ENCODE peak calls at places on chromosome 3, in ten cellular contexts. V is AG09309, O is H1, X is astrocyte of the spinal cord, S is choroid plexus epithelial cell, K is uterus, T is lung, N is WERI-Rb-1, H is cardiac fibroblast, G is RWPE1. I is an unnamed sample.

GRCh38 chr3:99789322-99789721 is 28.3 kb upstream of the CMSS1 start:
- DNase-seq in S (peak), X (peak), K (no peak), G (peak), H (peak), V (peak), N (peak), O (no peak), T (no peak), I (peak)

GRCh38 chr3:195458188-195458800 is 15.5 kb upstream of the ACAP2 start:
- DNase-seq in X (peak), N (no peak), H (peak), S (peak), T (no peak), V (no peak), G (no peak), K (no peak), O (no peak), I (no peak)

GRCh38 chr3:294581-294980 is 98.0 kb downstream of the CHL1 start:
- DNase-seq in T (no peak), G (no peak), K (no peak), X (no peak), H (no peak), N (no peak), V (no peak), S (no peak), O (no peak), I (no peak)

GRCh38 chr3:37287776-37288175 is 113.4 kb upstream of the LRRFIP2 start:
- DNase-seq in O (no peak), G (peak), X (peak), T (no peak), V (no peak), N (no peak), S (peak), K (no peak), H (peak), I (no peak)

GRCh38 chr3:47540281-47540680 is 26.8 kb upstream of the ELP6 start:
- DNase-seq in T (no peak), K (no peak), N (peak), H (peak), S (no peak), G (no peak), O (no peak), V (no peak), X (no peak), I (no peak)

GRCh38 chr3:12947504-12948369 is 106.4 kb upstream of the RPL32 start:
- DNase-seq in V (no peak), T (peak), S (peak), H (peak), O (no peak), G (peak), K (peak), N (no peak), X (peak), I (no peak)

GRCh38 chr3:142445816-142446254 is 2.0 kb downstream of the XRN1 start:
- DNase-seq in V (peak), O (no peak), X (peak), H (peak), K (no peak), G (no peak), S (peak), T (no peak), N (no peak), I (no peak)

GRCh38 chr3:102883515-102883914 is 448.7 kb downstream of the ZPLD1 start:
- DNase-seq in X (no peak), O (no peak), V (no peak), N (no peak), S (no peak), K (no peak), T (no peak), H (no peak), G (no peak), I (no peak)

GRCh38 chr3:100044369-100044768 is 69.9 kb downstream of the FILIP1L start:
- DNase-seq in G (no peak), T (no peak), H (no peak), V (no peak), K (no peak), X (no peak), S (no peak), O (no peak), N (no peak), I (no peak)

GRCh38 chr3:5105050-5105449 is 17.0 kb upstream of the ARL8B start:
- DNase-seq in N (no peak), H (no peak), T (no peak), V (no peak), X (no peak), K (no peak), O (no peak), G (no peak), S (no peak), I (no peak)

GRCh38 chr3:105798381-105798934 is 70.4 kb downstream of the CBLB start:
- DNase-seq in H (peak), G (no peak), S (peak), X (no peak), V (no peak), T (no peak), O (no peak), K (no peak), N (no peak), I (no peak)

GRCh38 chr3:172213765-172214358 is 174.5 kb downstream of the FNDC3B start:
- DNase-seq in T (no peak), K (no peak), G (no peak), S (no peak), N (no peak), H (no peak), O (no peak), X (no peak), V (no peak), I (no peak)

GRCh38 chr3:125154110-125154509 is 58.4 kb downstream of the SLC12A8 start:
- DNase-seq in V (no peak), S (no peak), K (no peak), G (no peak), X (no peak), N (no peak), O (no peak), T (no peak), H (no peak), I (no peak)

GRCh38 chr3:14810795-14811661 is 7.7 kb upstream of the FGD5 start:
- DNase-seq in G (no peak), O (peak), N (no peak), V (no peak), X (no peak), T (no peak), K (no peak), H (no peak), S (no peak), I (peak)

GRCh38 chr3:6362406-6362805 is 498.5 kb upstream of the GRM7 start:
- DNase-seq in V (no peak), G (no peak), H (no peak), K (no peak), T (no peak), N (no peak), X (no peak), S (no peak), O (no peak), I (no peak)

GRCh38 chr3:42772670-42773408 is at the start of gene CCDC13:
- DNase-seq in X (peak), N (peak), O (peak), V (no peak), S (peak), K (peak), H (peak), T (peak), G (peak), I (peak)

GRCh38 chr3:193593666-193594025 is 638 bp downstream of the OPA1 start:
- DNase-seq in X (peak), K (no peak), V (no peak), N (no peak), T (no peak), S (peak), H (peak), O (no peak), G (peak), I (peak)

GRCh38 chr3:113914646-113915045 is 33.2 kb upstream of the ZDHHC23 start:
- DNase-seq in S (peak), G (peak), N (no peak), V (peak), O (no peak), K (no peak), H (peak), X (peak), T (no peak), I (no peak)

GRCh38 chr3:7025581-7026300 is 164.8 kb downstream of the GRM7 start:
- DNase-seq in G (no peak), V (no peak), K (no peak), S (no peak), X (no peak), O (no peak), N (no peak), T (no peak), H (no peak), I (no peak)

GRCh38 chr3:78907367-78907766 is 860.4 kb downstream of the ROBO1 start:
- DNase-seq in V (no peak), K (no peak), S (peak), N (no peak), H (peak), O (no peak), T (no peak), G (no peak), X (no peak), I (no peak)

GRCh38 chr3:125061170-125061569 is 5.4 kb upstream of the HEG1 start:
- DNase-seq in O (no peak), T (no peak), S (peak), N (no peak), G (no peak), H (peak), X (no peak), V (no peak), K (peak), I (no peak)

GRCh38 chr3:46127503-46127902 is 80.6 kb downstream of the CCR1 start:
- DNase-seq in S (peak), O (no peak), X (peak), G (peak), N (no peak), T (no peak), H (peak), V (peak), K (no peak), I (no peak)

GRCh38 chr3:59609967-59610366 is 560.1 kb upstream of the CFAP20DC start:
- DNase-seq in N (peak), H (peak), S (peak), X (no peak), O (no peak), G (no peak), T (no peak), V (no peak), K (no peak), I (peak)

GRCh38 chr3:183823963-183824362 is 1.4 kb downstream of the MAP6D1 start:
- DNase-seq in G (peak), H (no peak), N (no peak), V (no peak), X (no peak), S (no peak), K (no peak), O (no peak), T (no peak), I (no peak)

DNA sequence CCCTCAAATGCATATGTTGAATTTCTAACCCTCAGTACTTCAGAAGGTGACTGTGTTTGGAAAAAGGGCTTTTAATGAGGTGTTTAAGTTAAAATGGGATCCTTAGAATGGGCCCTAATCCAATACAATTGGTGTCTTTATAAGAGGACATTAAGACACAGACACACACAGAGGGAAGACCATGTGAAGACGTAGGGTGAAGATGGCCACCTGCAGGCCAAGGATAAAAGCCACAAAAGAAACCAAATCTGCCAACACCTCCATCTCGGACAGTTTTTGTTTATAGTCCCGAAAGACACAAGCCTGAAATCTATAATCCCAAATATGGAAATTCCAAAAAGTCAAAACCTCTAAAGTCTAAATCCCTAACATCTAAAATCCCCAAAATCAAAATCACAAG is 4.1 kb upstream of the MASP1 start:
- DNase-seq in X (no peak), G (no peak), K (no peak), H (peak), T (no peak), S (peak), O (no peak), V (no peak), N (no peak), I (no peak)
- TF ChIP-seq CTCF in X (peak), G (no peak), K (no peak), H (peak), T (no peak), S (peak), O (peak), V (no peak), N (peak), I (peak)

GRCh38 chr3:82329300-82329699 is 567.9 kb upstream of the GBE1 start:
- DNase-seq in O (no peak), T (no peak), V (no peak), H (peak), K (no peak), X (no peak), N (no peak), S (peak), G (no peak), I (no peak)
- TF ChIP-seq CTCF in O (no peak), T (no peak), V (peak), H (peak), K (no peak), X (peak), N (no peak), S (peak), G (peak), I (peak)

GRCh38 chr3:53120336-53120735 is 9.9 kb downstream of the RFT1 start:
- DNase-seq in V (no peak), S (no peak), O (no peak), K (no peak), X (no peak), T (no peak), G (no peak), H (no peak), N (no peak), I (no peak)
- TF ChIP-seq CTCF in V (no peak), S (no peak), O (no peak), K (no peak), X (no peak), T (no peak), G (no peak), H (no peak), N (no peak), I (no peak)

DNA sequence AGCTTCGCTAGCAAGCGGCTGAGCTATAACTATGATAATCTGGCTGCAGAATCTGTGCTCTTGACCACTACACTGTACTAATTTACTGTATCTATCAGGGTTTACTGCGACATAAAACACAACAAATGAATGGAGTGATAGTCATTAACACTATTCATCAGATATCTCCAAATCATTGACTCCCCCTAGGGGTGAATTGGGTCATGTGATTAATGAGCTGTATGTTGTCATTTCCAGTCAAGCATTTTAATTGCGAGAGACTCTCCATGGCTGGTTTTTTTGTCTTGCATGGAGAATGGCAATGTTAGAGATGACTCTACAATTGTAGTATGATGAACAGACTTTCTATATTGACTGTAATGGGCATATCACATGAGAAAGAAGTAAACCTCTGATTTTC is 10.5 kb upstream of the TM4SF18 start:
- DNase-seq in S (no peak), X (no peak), H (no peak), O (no peak), K (no peak), G (peak), N (no peak), T (no peak), V (no peak), I (no peak)
- TF ChIP-seq CTCF in S (no peak), X (no peak), H (no peak), O (no peak), K (no peak), G (no peak), N (no peak), T (no peak), V (no peak), I (no peak)

GRCh38 chr3:140420621-140421357 is 257.1 kb upstream of the TRIM42 start:
- DNase-seq in N (no peak), K (no peak), V (peak), S (peak), H (peak), O (no peak), X (peak), G (no peak), T (no peak), I (no peak)
- TF ChIP-seq CTCF in N (no peak), K (no peak), V (no peak), S (peak), H (no peak), O (no peak), X (no peak), G (no peak), T (no peak), I (no peak)

DNA sequence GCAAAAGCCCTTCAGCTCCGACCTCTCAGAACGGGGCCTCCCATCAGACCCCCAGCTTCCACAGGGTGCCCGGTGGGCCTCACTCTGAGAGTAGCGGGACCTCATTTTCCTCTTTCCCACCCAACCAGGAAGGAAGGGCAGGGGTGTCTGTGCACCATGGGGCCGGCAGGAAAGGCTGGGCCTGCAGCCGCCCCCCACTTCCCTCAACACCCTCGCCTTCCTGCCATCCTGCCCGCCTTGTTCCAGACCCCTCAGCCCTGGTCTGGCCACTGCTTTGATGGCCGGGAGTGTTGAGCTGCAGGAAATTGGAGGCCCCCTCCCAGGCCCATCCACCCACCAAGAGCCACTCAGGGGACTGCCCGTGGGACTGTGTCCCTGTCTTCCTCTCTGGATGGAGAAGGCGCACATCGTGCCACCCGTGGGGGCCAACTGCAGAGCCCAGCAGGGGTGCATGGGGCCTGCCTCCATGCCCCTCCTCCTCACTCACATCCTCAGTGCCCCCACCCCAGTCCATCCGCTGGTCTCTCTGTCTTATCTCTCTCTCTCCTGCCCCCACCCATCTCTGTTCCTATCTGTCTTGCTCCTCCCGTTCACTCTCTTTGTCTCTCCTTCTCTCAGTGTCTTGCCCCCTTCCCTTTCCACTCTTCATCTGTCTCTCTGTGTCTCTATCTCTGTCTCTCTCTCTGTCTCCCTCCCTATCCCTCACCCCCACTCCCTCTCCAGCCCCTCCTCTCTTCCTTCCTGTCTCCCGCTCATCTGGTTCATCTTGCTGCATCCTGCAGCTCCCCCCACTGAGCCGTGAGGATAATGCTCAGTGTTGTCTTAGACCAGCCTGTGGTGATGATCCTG is 1.8 kb upstream of the PLXND1 start:
- DNase-seq in K (no peak), X (peak), H (peak), V (no peak), T (no peak), S (peak), O (no peak), N (peak), G (no peak), I (no peak)
- TF ChIP-seq CTCF in K (peak), X (peak), H (peak), V (peak), T (peak), S (peak), O (peak), N (peak), G (no peak), I (no peak)

DNA sequence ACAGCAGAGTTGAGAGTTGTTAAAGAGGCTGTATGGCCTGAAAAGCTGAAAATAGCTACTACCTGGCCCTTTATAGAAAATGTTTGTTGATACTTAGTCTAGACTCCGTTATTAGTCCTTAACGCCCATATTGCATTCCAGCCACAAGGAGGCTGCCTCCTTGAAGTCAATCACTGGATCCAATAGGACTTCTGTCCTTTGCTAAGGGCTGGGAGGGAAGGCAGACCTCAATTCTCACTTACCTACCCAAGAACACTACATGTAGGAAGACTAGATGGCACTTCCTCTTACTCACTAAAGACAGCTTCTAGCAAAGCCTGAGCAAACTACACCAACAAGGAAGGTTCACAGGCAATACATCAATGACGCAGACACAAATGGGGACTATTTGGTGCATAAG is 139.5 kb upstream of the HACD2 start:
- DNase-seq in X (no peak), S (no peak), G (no peak), T (no peak), K (no peak), H (peak), O (no peak), N (no peak), V (no peak), I (no peak)
- TF ChIP-seq CTCF in X (peak), S (peak), G (no peak), T (no peak), K (no peak), H (peak), O (peak), N (peak), V (peak), I (no peak)

GRCh38 chr3:186107148-186108105 is 1.5 kb downstream of the ETV5 start:
- DNase-seq in X (peak), T (peak), V (no peak), O (peak), N (peak), H (peak), S (peak), K (peak), G (peak), I (peak)
- TF ChIP-seq CTCF in X (no peak), T (no peak), V (no peak), O (no peak), N (no peak), H (no peak), S (no peak), K (no peak), G (no peak), I (no peak)

DNA sequence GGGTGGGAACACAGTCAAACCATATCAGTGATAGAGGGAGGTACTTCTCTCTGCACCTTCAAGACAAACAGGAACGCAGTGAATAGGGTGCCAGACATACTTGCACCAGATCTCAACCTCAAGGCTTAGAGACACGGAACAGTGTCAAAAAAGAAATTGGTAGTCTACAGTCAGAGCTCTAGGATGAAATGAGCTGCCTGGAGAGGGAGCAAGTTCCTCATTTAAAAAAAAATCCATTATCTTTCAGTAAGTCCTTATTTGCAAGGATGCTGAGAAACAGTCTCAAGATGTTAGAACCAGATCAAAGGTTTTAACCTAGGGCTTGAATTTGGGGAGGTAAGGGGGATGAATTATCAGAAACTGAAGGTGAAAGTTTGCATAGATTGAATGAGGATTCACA is 20.2 kb upstream of the LMCD1 start:
- DNase-seq in H (no peak), G (no peak), S (peak), T (no peak), N (no peak), K (no peak), V (no peak), X (no peak), O (no peak), I (no peak)
- TF ChIP-seq CTCF in H (no peak), G (no peak), S (peak), T (no peak), N (no peak), K (peak), V (peak), X (no peak), O (no peak), I (no peak)

DNA sequence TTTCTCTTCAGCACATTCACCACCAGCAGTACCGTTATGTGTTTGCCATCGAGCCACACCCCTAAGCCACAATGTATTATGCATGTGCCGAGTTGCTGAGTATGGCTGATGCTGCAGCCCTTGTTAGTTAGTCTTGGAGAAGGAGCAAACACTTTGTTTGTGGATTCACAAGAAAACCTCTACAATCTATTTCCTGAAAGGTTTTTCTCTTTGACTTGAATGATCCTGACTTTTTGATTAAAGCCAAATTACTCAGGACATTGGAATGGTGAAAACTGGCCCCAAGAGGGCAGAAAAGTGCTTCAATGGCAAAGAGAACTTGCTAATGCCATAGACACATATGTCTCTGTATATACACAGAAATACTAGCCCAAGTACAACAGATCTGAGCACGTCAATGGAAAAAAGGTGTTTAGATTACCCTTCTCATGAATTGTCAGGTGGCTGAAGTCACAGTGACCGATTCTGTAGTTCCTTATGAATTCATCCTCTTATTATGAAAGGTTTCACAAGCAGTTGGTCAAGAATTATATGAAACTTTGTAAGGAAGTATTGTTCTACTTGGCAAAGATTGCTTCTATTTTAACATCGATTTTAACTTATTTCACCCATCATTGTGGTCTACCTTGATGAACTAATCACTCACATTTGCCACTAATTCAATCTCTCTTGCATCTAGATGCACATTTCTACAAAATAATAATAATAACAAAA is 103.0 kb downstream of the P3H2 start:
- DNase-seq in S (peak), H (peak), X (peak), V (peak), K (no peak), G (peak), O (no peak), T (no peak), N (peak), I (no peak)
- TF ChIP-seq CTCF in S (peak), H (peak), X (peak), V (peak), K (peak), G (peak), O (peak), T (no peak), N (no peak), I (no peak)

I was measured in nephron progenitor cell.